ENCODE peak calls at places on chromosomes 12 and 14, in seven cellular contexts. X, D, I, Z, O, M and T are unnamed samples.

GRCh38 chr12:131082795-131083194 is 129.1 kb downstream of the ADGRD1 start:
- DNase-seq in X (no peak), D (no peak), I (no peak), Z (no peak), O (no peak), M (no peak), T (no peak)

GRCh38 chr12:126084480-126084879 is 1019.2 kb downstream of the AACS start:
- DNase-seq in X (no peak), D (no peak), I (no peak), Z (no peak), O (no peak), M (no peak), T (no peak)

GRCh38 chr12:54195736-54196347 is 7.1 kb upstream of the SMUG1 start:
- DNase-seq in X (no peak), D (no peak), I (no peak), Z (no peak), O (no peak), M (no peak), T (no peak)

GRCh38 chr12:16090974-16091373 is 179.8 kb downstream of the DERA start:
- DNase-seq in X (no peak), D (no peak), I (no peak), Z (no peak), O (no peak), M (no peak), T (no peak)

GRCh38 chr12:29581641-29582040 is 84.2 kb upstream of the OVCH1 start:
- DNase-seq in X (no peak), D (no peak), I (no peak), Z (no peak), O (no peak), M (no peak), T (no peak)

GRCh38 chr12:26251600-26251999 is 56.2 kb downstream of the SSPN start:
- DNase-seq in X (no peak), D (no peak), I (peak), Z (no peak), O (no peak), M (no peak), T (no peak)

GRCh38 chr14:82720931-82721330 is 1187.3 kb upstream of the SEL1L start:
- DNase-seq in X (no peak), D (no peak), I (no peak), Z (no peak), O (no peak), M (no peak), T (no peak)

GRCh38 chr12:113005759-113006158 is 27.4 kb downstream of the OAS2 start:
- DNase-seq in X (no peak), D (no peak), I (no peak), Z (no peak), O (no peak), M (no peak), T (no peak)

GRCh38 chr12:59452259-59452658 is 143.6 kb upstream of the SLC16A7 start:
- DNase-seq in X (no peak), D (no peak), I (no peak), Z (no peak), O (no peak), M (no peak), T (no peak)

GRCh38 chr12:107441906-107442305 is 243.7 kb upstream of the PWP1 start:
- DNase-seq in X (no peak), D (no peak), I (no peak), Z (no peak), O (no peak), M (no peak), T (no peak)

GRCh38 chr12:13835657-13836056 is 145.7 kb downstream of the GRIN2B start:
- DNase-seq in X (no peak), D (no peak), I (no peak), Z (no peak), O (no peak), M (no peak), T (no peak)

GRCh38 chr14:75876526-75876925 is 105.3 kb downstream of the TGFB3 start:
- DNase-seq in X (no peak), D (no peak), I (no peak), Z (no peak), O (no peak), M (no peak), T (no peak)

GRCh38 chr14:83470959-83471358 is 1937.3 kb upstream of the SEL1L start:
- DNase-seq in X (no peak), D (no peak), I (no peak), Z (no peak), O (no peak), M (no peak), T (no peak)

GRCh38 chr12:98453492-98453891 is 61.9 kb upstream of the TMPO start:
- DNase-seq in X (no peak), D (no peak), I (no peak), Z (no peak), O (no peak), M (no peak), T (no peak)

GRCh38 chr14:101004954-101005353 is 101.4 kb upstream of the RTL1 start:
- DNase-seq in X (no peak), D (no peak), I (peak), Z (no peak), O (no peak), M (no peak), T (no peak)

GRCh38 chr14:105486974-105487448 is 325 bp downstream of the CRIP1 start:
- DNase-seq in X (peak), D (peak), I (no peak), Z (no peak), O (peak), M (no peak), T (peak)
- TF ChIP-seq POLR2A in X (peak), D (no peak), I (no peak), Z (no peak), O (peak), M (peak), T (no peak)

GRCh38 chr14:95319312-95320075 is at the start of gene CLMN:
- DNase-seq in X (no peak), D (peak), I (peak), Z (peak), O (peak), M (peak), T (peak)
- TF ChIP-seq POLR2A in X (peak), D (no peak), I (no peak), Z (no peak), O (no peak), M (no peak), T (no peak)

DNA sequence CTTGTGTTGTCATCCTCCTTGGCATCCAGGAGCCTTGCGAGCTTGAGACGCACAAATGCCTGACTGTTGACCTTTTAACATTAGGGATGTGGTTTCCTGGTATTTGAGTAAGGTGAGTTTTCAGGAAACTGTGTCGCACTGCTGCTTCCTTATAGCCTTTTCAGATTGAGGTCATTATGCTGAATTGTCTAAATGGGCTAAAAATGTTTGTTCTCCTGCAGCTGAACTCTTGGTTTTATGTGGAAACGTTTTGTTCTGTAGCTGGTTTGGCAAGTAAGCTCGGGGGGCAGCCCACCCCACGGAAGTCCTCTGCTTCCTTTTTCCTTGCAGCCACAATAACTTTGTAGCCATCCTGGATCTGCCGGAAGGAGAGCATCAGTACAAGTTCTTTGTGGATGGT is 5.7 kb downstream of the PRKAB1 start:
- DNase-seq in X (no peak), D (peak), I (no peak), Z (no peak), O (no peak), M (no peak), T (no peak)
- TF ChIP-seq POLR2A in X (no peak), D (no peak), I (no peak), Z (no peak), O (no peak), M (no peak), T (no peak)

DNA sequence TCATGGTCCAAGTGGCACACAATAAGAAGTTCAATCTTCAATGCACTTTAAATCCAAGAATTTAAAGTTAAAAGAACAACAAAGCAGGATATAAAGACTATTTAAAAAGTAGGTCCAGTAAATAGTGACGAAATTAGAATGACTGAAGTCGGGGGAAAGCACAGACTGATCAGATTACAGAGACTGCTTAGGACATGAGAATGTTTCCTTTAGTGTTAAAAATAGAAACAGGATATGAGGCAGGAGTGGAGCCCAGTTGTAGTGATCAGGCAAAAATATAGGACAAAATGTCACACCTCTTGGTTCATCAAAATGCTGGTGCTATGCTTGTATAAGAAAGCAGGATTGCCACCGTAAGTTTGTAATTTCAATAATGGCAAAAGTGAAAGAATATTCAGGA is 52.2 kb upstream of the CD163 start:
- DNase-seq in X (no peak), D (no peak), I (no peak), Z (no peak), O (no peak), M (no peak), T (no peak)
- TF ChIP-seq POLR2A in X (peak), D (no peak), I (no peak), Z (no peak), O (no peak), M (no peak), T (no peak)